ENCODE peak calls at places on chromosome 4, in four cellular contexts. One of them, this sample, is unnamed.

GRCh38 chr4:74123065-74123728 is 24.2 kb upstream of the CXCL2 start:
- DNase-seq in brain microvascular endothelial cell: peak; percentile 86
- DNase-seq in tibial artery: peak; percentile 74
- DNase-seq in OCI-LY7: no peak
- DNase-seq in this sample: no peak

GRCh38 chr4:181569553-181569952 is 673.6 kb upstream of the TENM3 start:
- DNase-seq in brain microvascular endothelial cell: peak; percentile 36
- DNase-seq in tibial artery: no peak
- DNase-seq in OCI-LY7: peak; percentile 26
- DNase-seq in this sample: no peak

GRCh38 chr4:115119804-115120352 is 6.5 kb upstream of the NDST4 start:
- DNase-seq in brain microvascular endothelial cell: no peak
- DNase-seq in tibial artery: no peak
- DNase-seq in OCI-LY7: no peak
- DNase-seq in this sample: no peak

GRCh38 chr4:3836041-3836801 is 70.0 kb downstream of the ADRA2C start:
- DNase-seq in brain microvascular endothelial cell: no peak
- DNase-seq in tibial artery: no peak
- DNase-seq in OCI-LY7: no peak
- DNase-seq in this sample: no peak

GRCh38 chr4:182141046-182141445 is 102.2 kb upstream of the TENM3 start:
- DNase-seq in brain microvascular endothelial cell: no peak
- DNase-seq in tibial artery: no peak
- DNase-seq in OCI-LY7: no peak
- DNase-seq in this sample: no peak

GRCh38 chr4:2923678-2924173 is 39.5 kb downstream of the NOP14 start:
- DNase-seq in brain microvascular endothelial cell: no peak
- DNase-seq in tibial artery: peak; percentile 55
- DNase-seq in OCI-LY7: no peak
- DNase-seq in this sample: no peak

GRCh38 chr4:74114234-74114633 is 15.2 kb upstream of the CXCL2 start:
- DNase-seq in brain microvascular endothelial cell: peak; percentile 81
- DNase-seq in tibial artery: no peak
- DNase-seq in OCI-LY7: no peak
- DNase-seq in this sample: peak; percentile 70

GRCh38 chr4:119659576-119659975 is 31.0 kb upstream of the PDE5A start:
- DNase-seq in brain microvascular endothelial cell: peak; percentile 79
- DNase-seq in tibial artery: no peak
- DNase-seq in OCI-LY7: no peak
- DNase-seq in this sample: peak; percentile 64

GRCh38 chr4:88807499-88807898 is 109.9 kb upstream of the NAP1L5 start:
- DNase-seq in brain microvascular endothelial cell: no peak
- DNase-seq in tibial artery: no peak
- DNase-seq in OCI-LY7: no peak
- DNase-seq in this sample: no peak

GRCh38 chr4:128757712-128758111 is 51.8 kb upstream of the JADE1 start:
- DNase-seq in brain microvascular endothelial cell: no peak
- DNase-seq in tibial artery: peak; percentile 72
- DNase-seq in OCI-LY7: peak; percentile 5
- DNase-seq in this sample: no peak

GRCh38 chr4:24988776-24989175 is 42.0 kb downstream of the LGI2 start:
- DNase-seq in brain microvascular endothelial cell: peak; percentile 33
- DNase-seq in tibial artery: no peak
- DNase-seq in OCI-LY7: no peak
- DNase-seq in this sample: no peak

GRCh38 chr4:54063224-54063623 is 1.2 kb downstream of the CHIC2 start:
- DNase-seq in brain microvascular endothelial cell: no peak
- DNase-seq in tibial artery: no peak
- DNase-seq in OCI-LY7: no peak
- DNase-seq in this sample: no peak

GRCh38 chr4:21512351-21512750 is 436.2 kb downstream of the KCNIP4 start:
- DNase-seq in brain microvascular endothelial cell: peak; percentile 45
- DNase-seq in tibial artery: no peak
- DNase-seq in OCI-LY7: peak; percentile 16
- DNase-seq in this sample: peak; percentile 2

GRCh38 chr4:97998203-97998602 is 145.1 kb downstream of the STPG2 start:
- DNase-seq in brain microvascular endothelial cell: no peak
- DNase-seq in tibial artery: no peak
- DNase-seq in OCI-LY7: no peak
- DNase-seq in this sample: no peak

GRCh38 chr4:173424899-173425805 is 26.2 kb upstream of the SCRG1 start:
- DNase-seq in brain microvascular endothelial cell: peak; percentile 76
- DNase-seq in tibial artery: no peak
- DNase-seq in OCI-LY7: no peak
- DNase-seq in this sample: peak; percentile 31

GRCh38 chr4:48698029-48698901 is 81.8 kb downstream of the FRYL start:
- DNase-seq in brain microvascular endothelial cell: peak; percentile 93
- DNase-seq in tibial artery: no peak
- DNase-seq in OCI-LY7: no peak
- DNase-seq in this sample: no peak

GRCh38 chr4:93396274-93396673 is 432.3 kb upstream of the ATOH1 start:
- DNase-seq in brain microvascular endothelial cell: peak; percentile 56
- DNase-seq in tibial artery: no peak
- DNase-seq in OCI-LY7: no peak
- DNase-seq in this sample: no peak

GRCh38 chr4:180449395-180449956 is 1793.7 kb upstream of the TENM3 start:
- DNase-seq in brain microvascular endothelial cell: no peak
- DNase-seq in tibial artery: no peak
- DNase-seq in OCI-LY7: peak; percentile 55
- DNase-seq in this sample: no peak

GRCh38 chr4:118741456-118741855 is 56.3 kb downstream of the METTL14 start:
- DNase-seq in brain microvascular endothelial cell: no peak
- DNase-seq in tibial artery: no peak
- DNase-seq in OCI-LY7: no peak
- DNase-seq in this sample: no peak

GRCh38 chr4:58149404-58150085 is 1039.4 kb upstream of the IGFBP7 start:
- DNase-seq in brain microvascular endothelial cell: no peak
- DNase-seq in tibial artery: no peak
- DNase-seq in OCI-LY7: no peak
- DNase-seq in this sample: no peak

GRCh38 chr4:176610594-176610993 is 182.1 kb downstream of the VEGFC start:
- DNase-seq in brain microvascular endothelial cell: no peak
- DNase-seq in tibial artery: no peak
- DNase-seq in OCI-LY7: no peak
- DNase-seq in this sample: no peak

GRCh38 chr4:139815646-139816601 is 150.3 kb downstream of the MGST2 start:
- DNase-seq in brain microvascular endothelial cell: peak; percentile 77
- DNase-seq in tibial artery: no peak
- DNase-seq in OCI-LY7: no peak
- DNase-seq in this sample: peak; percentile 56

GRCh38 chr4:187258651-187259401 is 535.2 kb upstream of the FAT1 start:
- DNase-seq in brain microvascular endothelial cell: no peak
- DNase-seq in tibial artery: no peak
- DNase-seq in OCI-LY7: no peak
- DNase-seq in this sample: no peak

GRCh38 chr4:124202106-124202505 is 510.4 kb downstream of the ANKRD50 start:
- DNase-seq in brain microvascular endothelial cell: no peak
- DNase-seq in tibial artery: no peak
- DNase-seq in OCI-LY7: no peak
- DNase-seq in this sample: no peak

GRCh38 chr4:133483600-133484246 is 334.6 kb downstream of the PCDH10 start:
- DNase-seq in brain microvascular endothelial cell: peak; percentile 56
- DNase-seq in tibial artery: no peak
- DNase-seq in OCI-LY7: no peak
- DNase-seq in this sample: peak; percentile 2

GRCh38 chr4:54005475-54005874 is 58.9 kb downstream of the CHIC2 start:
- DNase-seq in brain microvascular endothelial cell: no peak
- DNase-seq in tibial artery: no peak
- DNase-seq in OCI-LY7: no peak
- DNase-seq in this sample: no peak

GRCh38 chr4:55175779-55176231 is 50.4 kb upstream of the KDR start:
- DNase-seq in brain microvascular endothelial cell: peak; percentile 61
- DNase-seq in tibial artery: no peak
- DNase-seq in OCI-LY7: no peak
- DNase-seq in this sample: peak; percentile 67

GRCh38 chr4:2811830-2812599 is 19.1 kb downstream of the SH3BP2 start:
- DNase-seq in brain microvascular endothelial cell: peak; percentile 48
- DNase-seq in tibial artery: peak; percentile 85
- DNase-seq in OCI-LY7: peak; percentile 88
- DNase-seq in this sample: no peak

GRCh38 chr4:69832326-69833030 is 27.5 kb downstream of the SULT1E1 start:
- DNase-seq in brain microvascular endothelial cell: no peak
- DNase-seq in tibial artery: no peak
- DNase-seq in OCI-LY7: no peak
- DNase-seq in this sample: no peak

GRCh38 chr4:109231331-109231730 is 71.1 kb downstream of the COL25A1 start:
- DNase-seq in brain microvascular endothelial cell: no peak
- DNase-seq in tibial artery: no peak
- DNase-seq in OCI-LY7: no peak
- DNase-seq in this sample: no peak

GRCh38 chr4:138909605-138910004 is 106.0 kb upstream of the NOCT start:
- DNase-seq in brain microvascular endothelial cell: no peak
- DNase-seq in tibial artery: no peak
- DNase-seq in OCI-LY7: no peak
- DNase-seq in this sample: no peak

GRCh38 chr4:94870151-94870550 is 112.4 kb downstream of the BMPR1B start:
- DNase-seq in brain microvascular endothelial cell: no peak
- DNase-seq in tibial artery: no peak
- DNase-seq in OCI-LY7: no peak
- DNase-seq in this sample: no peak

GRCh38 chr4:38091636-38092035 is 131.4 kb downstream of the PTTG2 start:
- DNase-seq in brain microvascular endothelial cell: no peak
- DNase-seq in tibial artery: no peak
- DNase-seq in OCI-LY7: no peak
- DNase-seq in this sample: peak; percentile 56

GRCh38 chr4:16294455-16294854 is 68.2 kb upstream of the TAPT1 start:
- DNase-seq in brain microvascular endothelial cell: peak; percentile 29
- DNase-seq in tibial artery: no peak
- DNase-seq in OCI-LY7: no peak
- DNase-seq in this sample: no peak

GRCh38 chr4:16293205-16293860 is 67.1 kb upstream of the TAPT1 start:
- DNase-seq in brain microvascular endothelial cell: no peak
- DNase-seq in tibial artery: no peak
- DNase-seq in OCI-LY7: no peak
- DNase-seq in this sample: no peak

DNA sequence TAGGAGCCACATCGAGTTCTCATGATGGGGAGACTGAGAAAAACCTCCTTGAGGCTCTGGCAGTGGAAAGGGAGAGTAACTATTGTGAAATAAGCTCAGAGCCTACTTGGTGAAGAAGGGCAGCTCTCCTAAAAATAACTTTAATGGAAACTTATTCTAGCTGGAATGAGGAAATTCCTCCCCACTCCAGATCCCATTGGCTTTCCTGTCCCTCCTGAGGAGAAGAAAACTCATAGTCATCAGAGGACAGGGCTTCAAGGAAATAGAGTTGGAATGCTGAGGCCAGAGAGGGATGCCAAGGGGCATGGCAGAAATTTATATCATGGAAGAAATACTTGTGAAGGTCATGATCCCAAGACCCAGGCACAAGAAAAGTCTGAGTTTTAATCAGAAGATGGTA is 70.7 kb upstream of the TAPT1 start:
- DNase-seq in brain microvascular endothelial cell: no peak
- DNase-seq in tibial artery: no peak
- DNase-seq in OCI-LY7: no peak
- DNase-seq in this sample: no peak
- H3K4me3 ChIP-seq in brain microvascular endothelial cell: no peak overlapping the region
- H3K4me3 ChIP-seq in tibial artery: no peak overlapping the region
- H3K4me3 ChIP-seq in OCI-LY7: no peak overlapping the region
- H3K4me3 ChIP-seq in this sample: no peak overlapping the region

GRCh38 chr4:161929966-161930365 is 233.8 kb downstream of the FSTL5 start:
- DNase-seq in brain microvascular endothelial cell: no peak
- DNase-seq in tibial artery: no peak
- DNase-seq in OCI-LY7: no peak
- DNase-seq in this sample: peak; percentile 24
- H3K4me3 ChIP-seq in brain microvascular endothelial cell: no peak overlapping the region
- H3K4me3 ChIP-seq in tibial artery: no peak overlapping the region
- H3K4me3 ChIP-seq in OCI-LY7: no peak overlapping the region
- H3K4me3 ChIP-seq in this sample: no peak overlapping the region

DNA sequence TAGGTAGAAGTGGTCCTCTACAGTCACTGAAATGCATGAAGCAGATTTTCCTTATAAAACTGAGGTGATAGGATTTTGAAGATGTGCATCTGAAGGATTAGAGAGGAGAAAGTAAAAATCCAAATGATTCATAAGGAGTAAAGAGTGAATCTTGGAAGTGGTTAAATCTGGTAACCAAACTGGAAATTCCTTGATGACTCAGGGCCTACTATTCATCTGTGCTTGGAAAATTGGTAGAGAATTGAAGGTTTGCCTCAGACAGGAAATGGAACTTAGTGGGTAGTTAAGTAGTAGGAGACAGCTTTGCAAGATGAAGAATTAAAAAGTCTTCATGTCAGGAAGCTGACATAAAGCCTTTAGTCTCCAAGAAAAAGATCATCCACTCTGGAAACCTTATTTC is 368.9 kb upstream of the CTSO start:
- DNase-seq in brain microvascular endothelial cell: peak; percentile 68
- DNase-seq in tibial artery: no peak
- DNase-seq in OCI-LY7: no peak
- DNase-seq in this sample: peak; percentile 56
- H3K4me3 ChIP-seq in brain microvascular endothelial cell: no peak overlapping the region
- H3K4me3 ChIP-seq in tibial artery: no peak overlapping the region
- H3K4me3 ChIP-seq in OCI-LY7: no peak overlapping the region
- H3K4me3 ChIP-seq in this sample: no peak overlapping the region

DNA sequence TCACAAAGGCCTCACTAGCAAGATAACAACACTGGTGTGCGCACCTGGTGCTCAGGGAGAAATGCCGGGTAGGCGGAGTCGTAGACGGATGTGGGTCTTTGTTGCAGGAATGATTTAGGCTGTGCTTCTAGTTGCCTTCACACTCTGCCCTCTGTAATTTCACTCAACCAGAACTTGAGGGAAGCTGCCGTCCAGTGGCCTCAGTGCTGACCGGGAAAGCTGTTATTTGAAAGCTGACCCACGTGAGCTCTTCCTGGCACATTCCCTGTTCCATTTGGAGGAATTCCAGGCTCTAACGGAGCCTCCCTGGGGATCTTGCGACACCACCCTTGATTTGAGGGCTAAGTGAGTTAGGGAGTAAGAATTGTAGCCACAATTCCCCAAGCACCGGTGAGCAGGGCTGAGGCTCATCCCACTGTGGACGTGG is 15.9 kb downstream of the SH3TC1 start:
- DNase-seq in brain microvascular endothelial cell: no peak
- DNase-seq in tibial artery: peak; percentile 86
- DNase-seq in OCI-LY7: no peak
- DNase-seq in this sample: peak; percentile 48
- H3K4me3 ChIP-seq in brain microvascular endothelial cell: no peak overlapping the region
- H3K4me3 ChIP-seq in tibial artery: no peak overlapping the region
- H3K4me3 ChIP-seq in OCI-LY7: no peak overlapping the region
- H3K4me3 ChIP-seq in this sample: no peak overlapping the region

GRCh38 chr4:16830081-16830480 is 68.4 kb downstream of the LDB2 start:
- DNase-seq in brain microvascular endothelial cell: no peak
- DNase-seq in tibial artery: no peak
- DNase-seq in OCI-LY7: no peak
- DNase-seq in this sample: no peak

GRCh38 chr4:16824278-16824806 is 74.1 kb downstream of the LDB2 start:
- DNase-seq in brain microvascular endothelial cell: no peak
- DNase-seq in tibial artery: no peak
- DNase-seq in OCI-LY7: no peak
- DNase-seq in this sample: no peak

GRCh38 chr4:16826397-16826910 is 72.0 kb downstream of the LDB2 start:
- DNase-seq in brain microvascular endothelial cell: no peak
- DNase-seq in tibial artery: no peak
- DNase-seq in OCI-LY7: no peak
- DNase-seq in this sample: no peak

GRCh38 chr4:16827762-16828724 is 70.4 kb downstream of the LDB2 start:
- DNase-seq in brain microvascular endothelial cell: no peak
- DNase-seq in tibial artery: no peak
- DNase-seq in OCI-LY7: no peak
- DNase-seq in this sample: no peak

GRCh38 chr4:16827045-16827444 is 71.4 kb downstream of the LDB2 start:
- DNase-seq in brain microvascular endothelial cell: no peak
- DNase-seq in tibial artery: no peak
- DNase-seq in OCI-LY7: no peak
- DNase-seq in this sample: no peak
- H3K4me3 ChIP-seq in brain microvascular endothelial cell: no peak overlapping the region
- H3K4me3 ChIP-seq in tibial artery: no peak overlapping the region
- H3K4me3 ChIP-seq in OCI-LY7: no peak overlapping the region
- H3K4me3 ChIP-seq in this sample: no peak overlapping the region